ENCODE peak calls at places on chromosomes 2 and 18, in four cellular contexts. H, I, B and G are unnamed samples.

GRCh38 chr18:60549338-60549960 is 176.9 kb upstream of the MC4R start:
- DNase-seq in I (peak), B (peak), H (peak), G (peak)

GRCh38 chr18:56085561-56085960 is 497.6 kb upstream of the TCF4 start:
- DNase-seq in I (peak), H (no peak), B (no peak), G (no peak)

GRCh38 chr18:22831441-22831904 is 101.7 kb upstream of the RBBP8 start:
- DNase-seq in B (peak), I (peak), H (peak), G (no peak)

GRCh38 chr2:45119038-45119437 is 109.8 kb upstream of the SIX2 start:
- DNase-seq in H (no peak), B (peak), I (peak), G (no peak)

GRCh38 chr2:72024451-72025175 is 123.0 kb downstream of the CYP26B1 start:
- DNase-seq in B (no peak), H (no peak), I (no peak), G (no peak)

GRCh38 chr2:203705184-203705583 is 1.3 kb upstream of the CD28 start:
- DNase-seq in H (no peak), I (no peak), B (no peak), G (no peak)

GRCh38 chr18:199768-200167 is 41.4 kb downstream of the USP14 start:
- DNase-seq in I (no peak), H (no peak), B (no peak), G (no peak)

GRCh38 chr2:206915136-206915535 is 24.2 kb upstream of the CPO start:
- DNase-seq in I (peak), B (peak), H (peak), G (no peak)

GRCh38 chr2:121309801-121310200 is 24.8 kb upstream of the TFCP2L1 start:
- DNase-seq in B (no peak), I (no peak), H (no peak), G (no peak)

GRCh38 chr18:31190919-31191318 is 28.3 kb upstream of the DSC1 start:
- DNase-seq in I (no peak), H (no peak), B (no peak), G (no peak)

GRCh38 chr2:214203744-214204289 is 207.0 kb upstream of the VWC2L start:
- DNase-seq in H (no peak), I (peak), B (no peak), G (no peak)

GRCh38 chr2:16507655-16508054 is 158.0 kb downstream of the CYRIA start:
- DNase-seq in I (no peak), B (peak), H (no peak), G (no peak)

GRCh38 chr2:96207073-96207777 is 1.4 kb downstream of the STARD7 start:
- DNase-seq in H (no peak), I (no peak), B (no peak), G (no peak)

GRCh38 chr2:203636896-203637818 is 69.3 kb upstream of the CD28 start:
- DNase-seq in B (no peak), I (no peak), H (no peak), G (no peak)

GRCh38 chr2:178142274-178143065 is 30.2 kb downstream of the RBM45 start:
- DNase-seq in I (no peak), H (no peak), B (no peak), G (no peak)

GRCh38 chr2:95381212-95382127 is 21.0 kb upstream of the FAHD2A start:
- DNase-seq in B (no peak), H (no peak), I (no peak), G (no peak)

GRCh38 chr2:172938713-172939375 is 136.8 kb upstream of the MAP3K20 start:
- DNase-seq in B (no peak), H (no peak), I (peak), G (no peak)

GRCh38 chr18:11251891-11252270 is 102.5 kb upstream of the PIEZO2 start:
- DNase-seq in I (peak), H (no peak), B (no peak), G (no peak)

GRCh38 chr2:46954951-46955571 is 39.5 kb upstream of the MCFD2 start:
- DNase-seq in I (peak), H (no peak), B (peak), G (peak)

GRCh38 chr2:171307560-171307959 is 126.2 kb downstream of the METTL8 start:
- DNase-seq in B (no peak), H (no peak), I (no peak), G (no peak)

GRCh38 chr2:134446431-134447091 is 192.7 kb downstream of the MGAT5 start:
- DNase-seq in H (no peak), I (peak), B (no peak), G (no peak)

GRCh38 chr2:95311821-95312542 is 14.8 kb downstream of the KCNIP3 start:
- DNase-seq in I (no peak), H (no peak), B (no peak), G (no peak)

GRCh38 chr18:54388203-54389142 is 30.8 kb downstream of the C18orf54 start:
- DNase-seq in I (peak), H (peak), B (peak), G (no peak)

GRCh38 chr2:6107290-6107689 is 415.1 kb downstream of the SOX11 start:
- DNase-seq in H (no peak), B (no peak), I (no peak), G (no peak)

GRCh38 chr2:189659734-189660133 is 1.5 kb upstream of the ASNSD1 start:
- DNase-seq in I (peak), H (no peak), B (no peak), G (no peak)

GRCh38 chr2:7744827-7745226 is 827.6 kb downstream of the RNF144A start:
- DNase-seq in I (peak), H (no peak), B (no peak), G (no peak)

GRCh38 chr2:72085036-72085435 is 62.6 kb downstream of the CYP26B1 start:
- DNase-seq in B (no peak), H (no peak), I (no peak), G (no peak)

GRCh38 chr2:45585267-45585861 is 25.7 kb downstream of the SRBD1 start:
- DNase-seq in B (peak), H (peak), I (peak), G (no peak)

GRCh38 chr2:43078781-43079755 is 147.3 kb downstream of the ZFP36L2 start:
- DNase-seq in I (peak), H (no peak), B (no peak), G (no peak)

GRCh38 chr18:57029761-57030160 is 117.1 kb upstream of the BOD1L2 start:
- DNase-seq in H (no peak), B (no peak), I (no peak), G (no peak)

GRCh38 chr2:9085353-9085752 is 81.9 kb upstream of the MBOAT2 start:
- DNase-seq in I (no peak), B (no peak), H (no peak), G (no peak)

GRCh38 chr2:218003994-218004419 is 1.2 kb upstream of the TNS1 start:
- DNase-seq in B (peak), I (peak), H (no peak), G (no peak)

GRCh38 chr2:52117299-52117698 is 1085.4 kb upstream of the NRXN1 start:
- DNase-seq in I (peak), B (no peak), H (no peak), G (no peak)

GRCh38 chr2:157173740-157174184 is 83.7 kb upstream of the GALNT5 start:
- DNase-seq in I (peak), H (no peak), B (peak), G (no peak)

GRCh38 chr2:181660181-181660580 is 3.3 kb upstream of the CERKL start:
- DNase-seq in B (peak), H (no peak), I (no peak), G (no peak)

GRCh38 chr2:27049422-27050280 is 1.8 kb upstream of the AGBL5 start:
- DNase-seq in I (no peak), B (peak), H (no peak), G (no peak)

GRCh38 chr2:239028253-239028619 is 180.4 kb downstream of the TWIST2 start:
- DNase-seq in H (no peak), I (no peak), B (no peak), G (no peak)

GRCh38 chr2:177771191-177771590 is 301.4 kb downstream of the PDE11A start:
- DNase-seq in I (no peak), H (peak), B (no peak), G (no peak)

GRCh38 chr2:217966399-217967068 is 36.3 kb downstream of the TNS1 start:
- DNase-seq in I (peak), B (no peak), H (no peak), G (no peak)

GRCh38 chr2:85602476-85603234 is at the start of gene TMEM150A:
- DNase-seq in B (peak), I (peak), H (peak), G (peak)

GRCh38 chr2:85607268-85608215 is 4.3 kb downstream of the C2orf68 start:
- DNase-seq in I (no peak), H (no peak), B (no peak), G (no peak)

GRCh38 chr2:85606116-85606455 is 3.6 kb upstream of the TMEM150A start:
- DNase-seq in H (no peak), B (no peak), I (no peak), G (no peak)

GRCh38 chr2:85605406-85606115 is 3.1 kb upstream of the TMEM150A start:
- DNase-seq in I (peak), H (no peak), B (peak), G (no peak)

GRCh38 chr2:85604568-85605339 is 2.3 kb upstream of the TMEM150A start:
- DNase-seq in I (no peak), B (no peak), H (no peak), G (no peak)
- H3K4me2 ChIP-seq in I (peak), B (peak), H (no peak), G (no peak)

GRCh38 chr2:32652555-32653209 is 24.8 kb downstream of the TTC27 start:
- DNase-seq in B (no peak), H (no peak), I (peak), G (no peak)

GRCh38 chr2:32656069-32656468 is 28.2 kb downstream of the TTC27 start:
- DNase-seq in I (no peak), H (no peak), B (no peak), G (no peak)
- H3K4me2 ChIP-seq in I (no peak), H (no peak), B (no peak), G (no peak)

DNA sequence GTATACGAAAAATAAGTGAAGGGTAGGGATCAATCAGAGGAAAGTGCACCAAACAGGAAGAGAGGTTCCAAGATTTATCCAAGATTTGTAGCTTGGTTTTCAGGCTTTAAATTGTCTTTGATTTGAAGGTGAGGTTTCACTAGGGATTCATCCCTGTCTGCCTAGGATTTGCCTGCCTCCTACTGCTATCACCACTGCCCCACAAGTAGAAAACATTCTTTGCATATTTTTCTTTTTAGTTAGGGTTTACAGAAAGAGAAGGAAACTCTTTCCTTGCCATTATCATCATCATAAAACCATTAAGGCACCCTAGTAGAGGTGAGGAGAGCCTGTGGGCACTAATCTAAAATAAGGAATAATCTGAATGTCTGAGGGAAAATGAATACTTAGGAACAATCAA is 45.8 kb upstream of the TANC1 start:
- DNase-seq in I (no peak), H (no peak), B (no peak), G (no peak)
- H3K4me2 ChIP-seq in I (no peak), H (no peak), B (peak), G (no peak)

GRCh38 chr18:21777814-21778213 is 37.2 kb downstream of the MIB1 start:
- DNase-seq in H (no peak), I (no peak), B (no peak), G (no peak)
- H3K4me2 ChIP-seq in H (no peak), I (no peak), B (no peak), G (no peak)

DNA sequence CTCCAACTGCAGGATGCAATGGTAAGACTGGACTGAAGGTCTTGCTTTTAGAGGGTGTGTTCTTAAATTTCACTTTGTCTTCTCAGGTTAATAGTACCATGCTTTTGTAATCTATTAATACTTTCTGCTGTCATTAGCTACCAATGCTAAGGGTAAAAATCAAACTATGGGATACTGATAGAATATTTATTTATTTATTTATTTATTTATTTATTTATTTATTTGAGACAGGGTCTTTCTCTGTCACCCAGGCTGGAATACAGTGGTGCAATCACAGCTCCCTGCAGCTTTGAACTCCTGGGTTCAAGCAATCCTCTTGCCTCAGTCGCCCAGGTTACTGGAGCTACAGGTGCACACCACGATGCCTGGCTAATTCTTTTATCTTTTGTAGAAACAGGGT is 152.1 kb downstream of the SPP2 start:
- DNase-seq in B (no peak), I (no peak), H (no peak), G (no peak)
- H3K4me2 ChIP-seq in B (peak), I (no peak), H (peak), G (no peak)

GRCh38 chr2:197571622-197572271 is 55.9 kb downstream of the MOB4 start:
- DNase-seq in I (peak), B (no peak), H (no peak), G (no peak)
- H3K4me2 ChIP-seq in I (no peak), B (no peak), H (no peak), G (no peak)

GRCh38 chr2:229519655-229520054 is 194.7 kb downstream of the DNER start:
- DNase-seq in H (no peak), I (no peak), B (no peak), G (no peak)
- H3K4me2 ChIP-seq in H (no peak), I (no peak), B (no peak), G (no peak)

DNA sequence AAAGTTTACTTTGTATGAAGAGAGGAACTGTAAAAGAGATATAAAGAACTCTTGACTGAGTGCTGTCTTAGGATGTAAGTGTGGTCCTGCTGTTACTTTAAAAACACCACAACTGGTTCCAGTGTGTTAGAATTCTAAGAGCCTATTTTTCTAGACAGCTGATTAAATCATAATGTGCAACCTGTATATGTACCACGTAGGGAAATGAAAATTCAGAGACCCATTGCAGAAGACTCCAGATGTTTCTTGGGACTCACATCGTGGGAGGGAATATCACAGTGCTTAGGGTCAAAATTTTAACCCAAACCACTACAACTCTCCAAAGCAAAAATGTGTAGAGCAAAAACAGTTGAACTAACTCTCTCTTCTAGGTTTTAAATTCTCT is 173.1 kb upstream of the RBMS1 start:
- DNase-seq in I (no peak), H (no peak), B (no peak), G (no peak)
- H3K4me2 ChIP-seq in I (peak), H (peak), B (peak), G (no peak)

GRCh38 chr18:13585379-13586153 is 140.8 kb downstream of the FAM210A start:
- DNase-seq in B (no peak), H (no peak), I (no peak), G (no peak)

GRCh38 chr18:13587937-13588336 is 138.4 kb downstream of the FAM210A start:
- DNase-seq in I (no peak), H (no peak), B (no peak), G (no peak)

GRCh38 chr18:13587477-13587876 is 138.9 kb downstream of the FAM210A start:
- DNase-seq in B (no peak), I (no peak), H (no peak), G (no peak)

GRCh38 chr18:13584826-13585225 is 141.5 kb downstream of the FAM210A start:
- DNase-seq in H (no peak), I (no peak), B (no peak), G (no peak)

GRCh38 chr18:13587001-13587400 is 139.4 kb downstream of the FAM210A start:
- DNase-seq in I (no peak), B (no peak), H (no peak), G (no peak)
- H3K4me2 ChIP-seq in I (no peak), B (no peak), H (no peak), G (no peak)

GRCh38 chr2:236306825-236307540 is 42.8 kb upstream of the ASB18 start:
- DNase-seq in B (no peak), H (no peak), I (no peak), G (no peak)

GRCh38 chr2:236309669-236310029 is 45.4 kb upstream of the ASB18 start:
- DNase-seq in B (peak), I (no peak), H (no peak), G (peak)

GRCh38 chr2:236311286-236311685 is 47.1 kb upstream of the ASB18 start:
- DNase-seq in B (no peak), I (no peak), H (no peak), G (no peak)

GRCh38 chr2:236305964-236306605 is 41.9 kb upstream of the ASB18 start:
- DNase-seq in I (no peak), B (no peak), H (no peak), G (no peak)

GRCh38 chr2:236308855-236309668 is 44.9 kb upstream of the ASB18 start:
- DNase-seq in B (no peak), H (no peak), I (no peak), G (no peak)
- H3K4me2 ChIP-seq in B (no peak), H (no peak), I (no peak), G (no peak)